ENCODE peak calls at places on chromosomes 3 and 15, in four cellular contexts. One of them, this sample, is unnamed.

GRCh38 chr15:40928351-40928974 is 677 bp upstream of the DLL4 start:
- DNase-seq in WTC11: peak; percentile 83
- DNase-seq in GM12878: no peak
- DNase-seq in K562: peak; percentile 57
- DNase-seq in this sample: no peak

GRCh38 chr3:138351916-138352555 is 3.7 kb downstream of the MRAS start:
- DNase-seq in WTC11: no peak
- DNase-seq in GM12878: no peak
- DNase-seq in K562: no peak
- DNase-seq in this sample: no peak

GRCh38 chr15:73305331-73306211 is 63.2 kb downstream of the HCN4 start:
- DNase-seq in WTC11: peak; percentile 57
- DNase-seq in K562: peak; percentile 65
- DNase-seq in GM12878: no peak
- DNase-seq in this sample: peak; percentile 57

GRCh38 chr15:31478781-31479221 is 152.2 kb downstream of the KLF13 start:
- DNase-seq in WTC11: no peak
- DNase-seq in GM12878: no peak
- DNase-seq in K562: no peak
- DNase-seq in this sample: no peak

GRCh38 chr3:197417451-197417850 is 119.0 kb upstream of the DLG1 start:
- DNase-seq in K562: no peak
- DNase-seq in WTC11: no peak
- DNase-seq in GM12878: no peak
- DNase-seq in this sample: no peak

GRCh38 chr3:52606373-52607085 is 70.1 kb downstream of the UQCC5 start:
- DNase-seq in K562: peak; percentile 5
- DNase-seq in GM12878: no peak
- DNase-seq in WTC11: no peak
- DNase-seq in this sample: peak; percentile 67

GRCh38 chr15:101600024-101600423 is 52.2 kb downstream of the TM2D3 start:
- DNase-seq in K562: no peak
- DNase-seq in GM12878: no peak
- DNase-seq in WTC11: no peak
- DNase-seq in this sample: no peak

GRCh38 chr3:111069974-111070751 is 1.5 kb upstream of the NECTIN3 start:
- DNase-seq in K562: no peak
- DNase-seq in WTC11: no peak
- DNase-seq in GM12878: no peak
- DNase-seq in this sample: no peak

GRCh38 chr15:71761649-71762048 is 48.7 kb upstream of the NR2E3 start:
- DNase-seq in WTC11: no peak
- DNase-seq in GM12878: no peak
- DNase-seq in K562: no peak
- DNase-seq in this sample: peak; percentile 60

GRCh38 chr3:138059261-138059660 is 49.3 kb downstream of the CLDN18 start:
- DNase-seq in WTC11: no peak
- DNase-seq in K562: no peak
- DNase-seq in GM12878: no peak
- DNase-seq in this sample: no peak

GRCh38 chr3:46924921-46925584 is 47.5 kb downstream of the PTH1R start:
- DNase-seq in WTC11: no peak
- DNase-seq in GM12878: no peak
- DNase-seq in K562: no peak
- DNase-seq in this sample: no peak

GRCh38 chr3:186640473-186640818 is 247 bp downstream of the FETUB start:
- DNase-seq in K562: no peak
- DNase-seq in WTC11: no peak
- DNase-seq in GM12878: no peak
- DNase-seq in this sample: no peak

GRCh38 chr3:186098740-186099139 is 10.1 kb downstream of the ETV5 start:
- DNase-seq in K562: no peak
- DNase-seq in WTC11: no peak
- DNase-seq in GM12878: no peak
- DNase-seq in this sample: no peak

GRCh38 chr3:158659454-158660237 is 12.8 kb downstream of the LXN start:
- DNase-seq in WTC11: peak; percentile 49
- DNase-seq in K562: peak; percentile 62
- DNase-seq in GM12878: no peak
- DNase-seq in this sample: peak; percentile 45

GRCh38 chr3:59127071-59127470 is 77.2 kb upstream of the CFAP20DC start:
- DNase-seq in K562: no peak
- DNase-seq in WTC11: no peak
- DNase-seq in GM12878: no peak
- DNase-seq in this sample: no peak
- TF ChIP-seq CREM in K562: no peak
- TF ChIP-seq CREM in WTC11: no peak
- TF ChIP-seq CREM in GM12878: no peak
- TF ChIP-seq CREM in this sample: no peak

GRCh38 chr3:36446230-36446629 is 65.9 kb downstream of the STAC start:
- DNase-seq in WTC11: no peak
- DNase-seq in GM12878: no peak
- DNase-seq in K562: no peak
- DNase-seq in this sample: no peak
- TF ChIP-seq CREM in WTC11: no peak
- TF ChIP-seq CREM in GM12878: no peak
- TF ChIP-seq CREM in K562: no peak
- TF ChIP-seq CREM in this sample: no peak

GRCh38 chr3:16361087-16361486 is 96.1 kb downstream of the OXNAD1 start:
- DNase-seq in WTC11: no peak
- DNase-seq in K562: no peak
- DNase-seq in GM12878: no peak
- DNase-seq in this sample: no peak

GRCh38 chr3:16357191-16357590 is 92.2 kb downstream of the OXNAD1 start:
- DNase-seq in GM12878: no peak
- DNase-seq in K562: no peak
- DNase-seq in WTC11: no peak
- DNase-seq in this sample: no peak

GRCh38 chr3:16355864-16356263 is 90.9 kb downstream of the OXNAD1 start:
- DNase-seq in WTC11: no peak
- DNase-seq in GM12878: no peak
- DNase-seq in K562: no peak
- DNase-seq in this sample: no peak

GRCh38 chr3:16359331-16359730 is 94.3 kb downstream of the OXNAD1 start:
- DNase-seq in K562: no peak
- DNase-seq in WTC11: no peak
- DNase-seq in GM12878: no peak
- DNase-seq in this sample: no peak

GRCh38 chr3:16357698-16358097 is 92.7 kb downstream of the OXNAD1 start:
- DNase-seq in K562: no peak
- DNase-seq in WTC11: no peak
- DNase-seq in GM12878: no peak
- DNase-seq in this sample: no peak
- TF ChIP-seq CREM in K562: no peak
- TF ChIP-seq CREM in WTC11: no peak
- TF ChIP-seq CREM in GM12878: no peak
- TF ChIP-seq CREM in this sample: no peak

GRCh38 chr3:106206613-106207012 is 337.8 kb upstream of the CBLB start:
- DNase-seq in K562: no peak
- DNase-seq in WTC11: no peak
- DNase-seq in GM12878: no peak
- DNase-seq in this sample: no peak

GRCh38 chr3:106206165-106206564 is 337.4 kb upstream of the CBLB start:
- DNase-seq in K562: no peak
- DNase-seq in GM12878: peak; percentile 28
- DNase-seq in WTC11: no peak
- DNase-seq in this sample: no peak

GRCh38 chr3:106209482-106209881 is 340.7 kb upstream of the CBLB start:
- DNase-seq in K562: no peak
- DNase-seq in WTC11: no peak
- DNase-seq in GM12878: no peak
- DNase-seq in this sample: no peak

GRCh38 chr3:106208979-106209378 is 340.2 kb upstream of the CBLB start:
- DNase-seq in GM12878: no peak
- DNase-seq in WTC11: no peak
- DNase-seq in K562: no peak
- DNase-seq in this sample: no peak

GRCh38 chr3:106208266-106208665 is 339.5 kb upstream of the CBLB start:
- DNase-seq in WTC11: no peak
- DNase-seq in GM12878: no peak
- DNase-seq in K562: no peak
- DNase-seq in this sample: no peak
- TF ChIP-seq CREM in WTC11: no peak
- TF ChIP-seq CREM in GM12878: no peak
- TF ChIP-seq CREM in K562: no peak
- TF ChIP-seq CREM in this sample: no peak

GRCh38 chr3:49805884-49806701 is 3.0 kb downstream of the INKA1 start:
- DNase-seq in WTC11: peak; percentile 42
- DNase-seq in GM12878: no peak
- DNase-seq in K562: peak; percentile 67
- DNase-seq in this sample: no peak

GRCh38 chr3:49803464-49804140 is 541 bp downstream of the INKA1 start:
- DNase-seq in K562: peak; percentile 67
- DNase-seq in WTC11: peak; percentile 66
- DNase-seq in GM12878: no peak
- DNase-seq in this sample: no peak

GRCh38 chr3:49804141-49805041 is 1.3 kb downstream of the INKA1 start:
- DNase-seq in WTC11: no peak
- DNase-seq in K562: no peak
- DNase-seq in GM12878: no peak
- DNase-seq in this sample: no peak

GRCh38 chr3:49806838-49807237 is 3.8 kb downstream of the INKA1 start:
- DNase-seq in GM12878: no peak
- DNase-seq in K562: no peak
- DNase-seq in WTC11: no peak
- DNase-seq in this sample: no peak

DNA sequence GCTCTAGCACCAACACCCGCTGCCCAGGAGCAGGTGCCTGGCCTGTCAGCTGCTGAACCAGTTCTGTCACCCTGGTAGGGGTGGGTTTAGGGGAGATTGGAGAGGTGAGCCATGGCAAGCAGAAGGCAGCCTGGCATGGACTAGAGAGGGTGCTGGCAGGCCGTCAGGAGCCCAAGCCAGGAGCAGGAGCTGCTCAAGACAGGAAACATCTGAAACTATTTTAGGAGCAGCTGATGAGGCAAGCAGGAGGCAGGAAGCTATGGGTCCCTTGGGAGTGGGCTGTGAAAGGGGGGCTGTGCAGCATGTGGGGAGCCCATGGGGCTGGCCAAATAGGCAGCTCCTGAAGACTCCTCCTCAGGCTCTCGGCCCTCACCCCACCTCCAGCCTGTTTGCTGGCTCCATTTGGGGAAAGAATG is 2.3 kb downstream of the INKA1 start:
- DNase-seq in GM12878: no peak
- DNase-seq in WTC11: no peak
- DNase-seq in K562: no peak
- DNase-seq in this sample: no peak
- TF ChIP-seq CREM in GM12878: no peak
- TF ChIP-seq CREM in WTC11: no peak
- TF ChIP-seq CREM in K562: no peak
- TF ChIP-seq CREM in this sample: no peak

GRCh38 chr3:72199530-72199929 is 414.6 kb upstream of the PROK2 start:
- DNase-seq in K562: no peak
- DNase-seq in GM12878: no peak
- DNase-seq in WTC11: no peak
- DNase-seq in this sample: no peak

GRCh38 chr3:72200332-72200731 is 415.4 kb upstream of the PROK2 start:
- DNase-seq in GM12878: no peak
- DNase-seq in WTC11: no peak
- DNase-seq in K562: no peak
- DNase-seq in this sample: no peak

GRCh38 chr3:72205297-72205696 is 420.3 kb upstream of the PROK2 start:
- DNase-seq in GM12878: no peak
- DNase-seq in WTC11: no peak
- DNase-seq in K562: no peak
- DNase-seq in this sample: no peak

GRCh38 chr3:72203105-72203504 is 418.2 kb upstream of the PROK2 start:
- DNase-seq in K562: no peak
- DNase-seq in GM12878: no peak
- DNase-seq in WTC11: no peak
- DNase-seq in this sample: no peak

GRCh38 chr3:72203613-72204349 is 418.8 kb upstream of the PROK2 start:
- DNase-seq in WTC11: no peak
- DNase-seq in GM12878: no peak
- DNase-seq in K562: no peak
- DNase-seq in this sample: no peak
- TF ChIP-seq CREM in WTC11: no peak
- TF ChIP-seq CREM in GM12878: no peak
- TF ChIP-seq CREM in K562: no peak
- TF ChIP-seq CREM in this sample: no peak

This sample was measured in HepG2.